ENCODE peak calls at places on chromosomes 7 and 10, in five cellular contexts. C is upper lobe of right lung; E is CD4-positive, alpha-beta memory T cell; Y is adrenal gland; A is right lobe of liver. O is an unnamed sample. For H3K4me1, the result is how much of the 10 kb centered on the place peaks cover.

GRCh38 chr7:41817386-41817785 is 114.5 kb upstream of the INHBA start:
- DNase-seq in C (no peak), E (no peak), Y (no peak), A (no peak), O (no peak)

GRCh38 chr10:132485391-132485790 is 52.2 kb upstream of the INPP5A start:
- DNase-seq in C (peak), E (no peak), Y (no peak), A (no peak), O (no peak)

GRCh38 chr7:81684513-81685262 is 85.2 kb downstream of the HGF start:
- DNase-seq in C (peak), E (no peak), Y (peak), A (peak), O (peak)

GRCh38 chr10:89535185-89536012 is at the start of gene SLC16A12:
- DNase-seq in C (peak), E (no peak), Y (peak), A (no peak), O (peak)

GRCh38 chr10:122267849-122268737 is 3.0 kb upstream of the BTBD16 start:
- DNase-seq in C (no peak), E (peak), Y (peak), A (peak), O (peak)

GRCh38 chr7:100572281-100572948 is 1.3 kb downstream of the SAP25 start:
- DNase-seq in C (peak), E (no peak), Y (no peak), A (no peak), O (no peak)

GRCh38 chr7:124712017-124712416 is 53.6 kb downstream of the GPR37 start:
- DNase-seq in C (no peak), E (no peak), Y (no peak), A (no peak), O (no peak)

GRCh38 chr7:15801565-15801964 is 115.1 kb upstream of the MEOX2 start:
- DNase-seq in C (no peak), E (no peak), Y (no peak), A (no peak), O (no peak)

GRCh38 chr7:27156508-27156898 is at the start of gene HOXA7:
- DNase-seq in C (peak), E (no peak), Y (peak), A (no peak), O (no peak)

GRCh38 chr7:27155816-27156507 is 513 bp downstream of the HOXA7 start:
- DNase-seq in C (peak), E (peak), Y (peak), A (no peak), O (peak)

GRCh38 chr7:27154369-27154768 is 2.0 kb upstream of the HOXA3 start:
- DNase-seq in C (no peak), E (no peak), Y (peak), A (no peak), O (peak)

GRCh38 chr7:27153526-27153925 is 1.1 kb upstream of the HOXA3 start:
- DNase-seq in C (no peak), E (no peak), Y (no peak), A (no peak), O (no peak)

DNA sequence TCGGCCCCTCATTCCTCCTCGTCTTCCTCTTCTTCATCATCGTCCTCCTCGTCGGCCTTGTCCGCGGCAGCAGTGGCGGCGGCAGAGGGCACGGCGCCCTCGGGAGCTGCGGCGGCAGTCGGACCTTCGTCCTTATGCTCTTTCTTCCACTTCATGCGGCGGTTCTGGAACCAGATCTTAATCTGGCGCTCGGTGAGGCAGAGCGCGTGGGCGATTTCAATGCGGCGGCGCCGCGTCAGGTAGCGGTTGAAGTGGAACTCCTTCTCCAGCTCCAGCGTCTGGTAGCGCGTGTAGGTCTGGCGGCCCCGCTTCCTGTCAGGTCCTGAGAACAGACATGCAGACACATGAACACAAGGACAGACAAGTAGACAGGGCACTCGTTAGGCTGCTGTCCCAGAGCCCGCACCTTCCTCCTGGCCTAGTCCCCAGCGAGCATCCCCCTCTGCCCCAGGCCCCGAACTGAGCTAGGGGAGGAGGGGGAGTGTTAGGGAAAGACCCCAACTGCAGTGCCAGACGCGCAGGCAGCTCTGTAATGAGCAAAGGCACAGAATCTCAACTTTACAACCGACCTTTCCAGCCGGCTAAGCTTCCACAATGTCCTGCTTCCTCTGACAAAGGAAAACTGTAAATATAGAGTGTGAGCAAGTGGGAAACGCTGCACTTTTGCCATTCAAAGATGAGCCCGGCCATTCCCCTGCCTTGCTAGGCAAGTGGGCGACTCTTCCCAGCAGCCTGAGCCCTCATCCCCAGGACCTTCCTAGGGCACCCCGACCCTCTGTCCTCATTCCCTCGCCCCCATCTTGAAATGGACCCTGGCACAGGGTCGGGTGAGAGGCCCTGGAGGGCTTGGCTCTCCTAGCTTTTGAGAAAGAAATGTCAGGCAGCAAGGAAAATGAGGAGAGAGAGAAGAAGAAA is 1.3 kb downstream of the HOXA7 start:
- DNase-seq in C (peak), E (no peak), Y (peak), A (no peak), O (peak)
- H3K4me3 ChIP-seq in C (peak), E (no peak), Y (no peak), A (no peak), O (no peak)

GRCh38 chr10:62082270-62082669 is 180.8 kb downstream of the ARID5B start:
- DNase-seq in C (no peak), E (no peak), Y (no peak), A (no peak), O (no peak)
- H3K4me1 ChIP-seq in C (under half), E (half or more), Y (under half), A (under half), O (under half)

GRCh38 chr10:99532687-99533495 is at the start of gene NKX2-3:
- DNase-seq in C (no peak), E (no peak), Y (peak), A (peak), O (peak)
- H3K4me3 ChIP-seq in C (peak), E (no peak), Y (no peak), A (no peak), O (no peak)

DNA sequence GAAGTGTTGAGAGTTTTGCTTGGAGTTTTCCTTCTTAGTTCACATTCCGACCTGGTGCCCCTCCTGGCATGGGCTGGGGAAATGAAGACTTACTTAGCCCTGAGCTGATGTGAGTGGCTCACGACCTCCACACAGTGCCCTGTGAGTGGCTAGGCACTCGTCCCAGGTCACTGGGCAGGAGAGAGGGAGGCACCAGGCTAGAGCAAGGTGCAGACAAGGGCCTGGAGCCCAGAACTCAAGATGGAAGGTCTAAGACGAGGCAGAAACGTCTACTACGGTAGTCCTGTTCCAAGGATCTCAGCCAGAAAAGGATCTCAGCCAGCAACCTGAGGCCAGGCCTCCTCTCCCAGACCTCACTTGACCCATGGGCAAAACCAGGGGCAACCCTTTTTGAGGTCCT is 22.4 kb downstream of the ANXA11 start:
- DNase-seq in C (no peak), E (no peak), Y (no peak), A (peak), O (no peak)
- H3K4me1 ChIP-seq in C (half or more), E (half or more), Y (under half), A (under half), O (half or more)

DNA sequence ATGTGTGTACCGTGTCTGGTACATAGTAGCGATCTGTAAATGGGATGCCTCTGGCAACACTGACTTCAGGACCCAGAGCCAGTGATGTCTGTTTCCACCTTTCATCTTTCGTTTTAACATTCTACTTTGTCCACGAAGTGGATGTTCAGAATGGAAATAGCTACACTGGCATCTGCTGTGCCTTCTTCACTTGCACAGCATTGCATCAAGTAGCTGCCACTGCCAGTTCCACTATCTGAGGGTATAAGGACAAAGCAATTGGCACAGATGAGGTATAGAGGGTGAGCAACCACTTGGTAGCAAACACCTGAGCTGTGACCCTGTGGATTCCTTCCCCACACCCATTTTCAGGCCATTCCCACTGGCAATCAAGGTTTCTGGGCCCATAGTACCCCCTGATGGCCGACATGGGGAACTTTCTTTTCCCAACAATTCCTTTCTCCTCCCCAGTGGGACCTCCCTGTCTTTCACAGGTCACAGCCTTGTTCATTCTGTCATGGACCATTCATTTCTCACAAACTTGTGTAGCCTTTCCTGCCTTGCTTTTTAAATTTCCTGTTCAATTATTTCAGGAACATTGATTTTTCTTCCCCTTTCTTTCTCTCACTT is 4.0 kb downstream of the ITGA8 start:
- DNase-seq in C (no peak), E (no peak), Y (no peak), A (no peak), O (no peak)
- H3K4me3 ChIP-seq in C (no peak), E (no peak), Y (no peak), A (no peak), O (no peak)